ENCODE peak calls at places on chromosomes 6 and 20, in six cellular contexts. One of them, this sample, is unnamed. For H3K4me1, the result is how much of the 10 kb centered on the place peaks cover.

GRCh38 chr6:89071036-89071435 is 9.5 kb upstream of the PNRC1 start:
- DNase-seq in breast epithelium: no peak
- DNase-seq in left ventricle myocardium inferior: no peak
- DNase-seq in adrenal gland: no peak
- DNase-seq in cardiac muscle cell: no peak
- DNase-seq in transverse colon: peak
- DNase-seq in this sample: no peak

GRCh38 chr20:57941572-57942381 is 232.0 kb upstream of the PMEPA1 start:
- DNase-seq in breast epithelium: no peak
- DNase-seq in left ventricle myocardium inferior: no peak
- DNase-seq in adrenal gland: no peak
- DNase-seq in cardiac muscle cell: no peak
- DNase-seq in transverse colon: no peak
- DNase-seq in this sample: no peak

GRCh38 chr6:136035378-136036070 is 184.0 kb downstream of the PDE7B start:
- DNase-seq in breast epithelium: no peak
- DNase-seq in left ventricle myocardium inferior: no peak
- DNase-seq in adrenal gland: no peak
- DNase-seq in cardiac muscle cell: no peak
- DNase-seq in transverse colon: no peak
- DNase-seq in this sample: no peak

GRCh38 chr6:157912326-157912725 is 69.3 kb upstream of the SYNJ2 start:
- DNase-seq in breast epithelium: no peak
- DNase-seq in left ventricle myocardium inferior: no peak
- DNase-seq in adrenal gland: no peak
- DNase-seq in cardiac muscle cell: no peak
- DNase-seq in transverse colon: no peak
- DNase-seq in this sample: peak

GRCh38 chr6:138692058-138692977 is 81.3 kb upstream of the CCDC28A start:
- DNase-seq in breast epithelium: peak
- DNase-seq in left ventricle myocardium inferior: peak
- DNase-seq in adrenal gland: peak
- DNase-seq in cardiac muscle cell: peak
- DNase-seq in transverse colon: peak
- DNase-seq in this sample: peak

GRCh38 chr6:110250838-110251237 is 70.6 kb downstream of the CDC40 start:
- DNase-seq in breast epithelium: no peak
- DNase-seq in left ventricle myocardium inferior: no peak
- DNase-seq in adrenal gland: no peak
- DNase-seq in cardiac muscle cell: peak
- DNase-seq in transverse colon: no peak
- DNase-seq in this sample: peak

GRCh38 chr6:144757299-144757698 is 472.2 kb downstream of the UTRN start:
- DNase-seq in breast epithelium: no peak
- DNase-seq in left ventricle myocardium inferior: no peak
- DNase-seq in adrenal gland: no peak
- DNase-seq in cardiac muscle cell: no peak
- DNase-seq in transverse colon: no peak
- DNase-seq in this sample: no peak

GRCh38 chr20:911882-912600 is 4.1 kb downstream of the ANGPT4 start:
- DNase-seq in breast epithelium: no peak
- DNase-seq in left ventricle myocardium inferior: no peak
- DNase-seq in adrenal gland: no peak
- DNase-seq in cardiac muscle cell: no peak
- DNase-seq in transverse colon: no peak
- DNase-seq in this sample: no peak

GRCh38 chr20:10731190-10731955 is 57.6 kb upstream of the JAG1 start:
- DNase-seq in breast epithelium: no peak
- DNase-seq in left ventricle myocardium inferior: no peak
- DNase-seq in adrenal gland: no peak
- DNase-seq in cardiac muscle cell: no peak
- DNase-seq in transverse colon: no peak
- DNase-seq in this sample: no peak

GRCh38 chr6:44563397-44563796 is 175.9 kb downstream of the CDC5L start:
- DNase-seq in breast epithelium: no peak
- DNase-seq in left ventricle myocardium inferior: no peak
- DNase-seq in adrenal gland: no peak
- DNase-seq in cardiac muscle cell: no peak
- DNase-seq in transverse colon: no peak
- DNase-seq in this sample: no peak

GRCh38 chr6:160798625-160799024 is 96.6 kb downstream of the PLG start:
- DNase-seq in breast epithelium: no peak
- DNase-seq in left ventricle myocardium inferior: no peak
- DNase-seq in adrenal gland: no peak
- DNase-seq in cardiac muscle cell: no peak
- DNase-seq in transverse colon: no peak
- DNase-seq in this sample: no peak

GRCh38 chr6:39060467-39061160 is 12.0 kb downstream of the GLP1R start:
- DNase-seq in breast epithelium: no peak
- DNase-seq in left ventricle myocardium inferior: no peak
- DNase-seq in adrenal gland: no peak
- DNase-seq in cardiac muscle cell: no peak
- DNase-seq in transverse colon: no peak
- DNase-seq in this sample: no peak

GRCh38 chr6:99614430-99615161 is 8.0 kb downstream of the PRDM13 start:
- DNase-seq in breast epithelium: no peak
- DNase-seq in left ventricle myocardium inferior: no peak
- DNase-seq in adrenal gland: no peak
- DNase-seq in cardiac muscle cell: peak
- DNase-seq in transverse colon: peak
- DNase-seq in this sample: no peak

GRCh38 chr20:54144847-54145246 is 28.9 kb downstream of the CYP24A1 start:
- DNase-seq in breast epithelium: no peak
- DNase-seq in left ventricle myocardium inferior: no peak
- DNase-seq in adrenal gland: no peak
- DNase-seq in cardiac muscle cell: no peak
- DNase-seq in transverse colon: no peak
- DNase-seq in this sample: no peak

GRCh38 chr6:139161169-139161568 is 26.3 kb downstream of the HECA start:
- DNase-seq in breast epithelium: no peak
- DNase-seq in left ventricle myocardium inferior: no peak
- DNase-seq in adrenal gland: no peak
- DNase-seq in cardiac muscle cell: no peak
- DNase-seq in transverse colon: no peak
- DNase-seq in this sample: peak

GRCh38 chr6:140462495-140463311 is 1088.3 kb upstream of the CITED2 start:
- DNase-seq in breast epithelium: no peak
- DNase-seq in left ventricle myocardium inferior: no peak
- DNase-seq in adrenal gland: no peak
- DNase-seq in cardiac muscle cell: no peak
- DNase-seq in transverse colon: peak
- DNase-seq in this sample: peak

GRCh38 chr20:57388953-57389694 is 2.1 kb upstream of the RBM38 start:
- DNase-seq in breast epithelium: no peak
- DNase-seq in left ventricle myocardium inferior: peak
- DNase-seq in adrenal gland: peak
- DNase-seq in cardiac muscle cell: peak
- DNase-seq in transverse colon: peak
- DNase-seq in this sample: peak

GRCh38 chr6:163354085-163354484 is 60.4 kb upstream of the QKI start:
- DNase-seq in breast epithelium: no peak
- DNase-seq in left ventricle myocardium inferior: no peak
- DNase-seq in adrenal gland: peak
- DNase-seq in cardiac muscle cell: no peak
- DNase-seq in transverse colon: no peak
- DNase-seq in this sample: no peak

GRCh38 chr6:151024597-151024996 is 159.1 kb downstream of the MTHFD1L start:
- DNase-seq in breast epithelium: no peak
- DNase-seq in left ventricle myocardium inferior: no peak
- DNase-seq in adrenal gland: no peak
- DNase-seq in cardiac muscle cell: no peak
- DNase-seq in transverse colon: no peak
- DNase-seq in this sample: peak

GRCh38 chr6:158908596-158908995 is 89.4 kb upstream of the EZR start:
- DNase-seq in breast epithelium: no peak
- DNase-seq in left ventricle myocardium inferior: no peak
- DNase-seq in adrenal gland: no peak
- DNase-seq in cardiac muscle cell: no peak
- DNase-seq in transverse colon: no peak
- DNase-seq in this sample: no peak

GRCh38 chr20:50646483-50646996 is 44.8 kb downstream of the RIPOR3 start:
- DNase-seq in breast epithelium: no peak
- DNase-seq in left ventricle myocardium inferior: no peak
- DNase-seq in adrenal gland: no peak
- DNase-seq in cardiac muscle cell: no peak
- DNase-seq in transverse colon: no peak
- DNase-seq in this sample: no peak

GRCh38 chr20:32495217-32495565 is 89.9 kb downstream of the NOL4L start:
- DNase-seq in breast epithelium: no peak
- DNase-seq in left ventricle myocardium inferior: no peak
- DNase-seq in adrenal gland: peak
- DNase-seq in cardiac muscle cell: no peak
- DNase-seq in transverse colon: no peak
- DNase-seq in this sample: no peak

GRCh38 chr6:42446370-42446769 is 5.4 kb downstream of the TRERF1 start:
- DNase-seq in breast epithelium: no peak
- DNase-seq in left ventricle myocardium inferior: no peak
- DNase-seq in adrenal gland: no peak
- DNase-seq in cardiac muscle cell: no peak
- DNase-seq in transverse colon: no peak
- DNase-seq in this sample: no peak

GRCh38 chr20:53736757-53737403 is 143.2 kb upstream of the ZNF217 start:
- DNase-seq in breast epithelium: no peak
- DNase-seq in left ventricle myocardium inferior: no peak
- DNase-seq in adrenal gland: no peak
- DNase-seq in cardiac muscle cell: no peak
- DNase-seq in transverse colon: no peak
- DNase-seq in this sample: peak

GRCh38 chr6:96150431-96150830 is 134.7 kb downstream of the FUT9 start:
- DNase-seq in breast epithelium: no peak
- DNase-seq in left ventricle myocardium inferior: no peak
- DNase-seq in adrenal gland: no peak
- DNase-seq in cardiac muscle cell: no peak
- DNase-seq in transverse colon: no peak
- DNase-seq in this sample: no peak

GRCh38 chr20:40477805-40478204 is 211.2 kb downstream of the MAFB start:
- DNase-seq in breast epithelium: no peak
- DNase-seq in left ventricle myocardium inferior: no peak
- DNase-seq in adrenal gland: no peak
- DNase-seq in cardiac muscle cell: no peak
- DNase-seq in transverse colon: no peak
- DNase-seq in this sample: no peak

GRCh38 chr6:110705543-110705942 is 109.7 kb downstream of the CDK19 start:
- DNase-seq in breast epithelium: no peak
- DNase-seq in left ventricle myocardium inferior: no peak
- DNase-seq in adrenal gland: no peak
- DNase-seq in cardiac muscle cell: no peak
- DNase-seq in transverse colon: no peak
- DNase-seq in this sample: no peak

GRCh38 chr6:82878812-82879211 is 186.8 kb downstream of the UBE3D start:
- DNase-seq in breast epithelium: no peak
- DNase-seq in left ventricle myocardium inferior: no peak
- DNase-seq in adrenal gland: no peak
- DNase-seq in cardiac muscle cell: no peak
- DNase-seq in transverse colon: no peak
- DNase-seq in this sample: no peak

GRCh38 chr6:35300848-35301247 is 3.2 kb downstream of the DEF6 start:
- DNase-seq in breast epithelium: no peak
- DNase-seq in left ventricle myocardium inferior: no peak
- DNase-seq in adrenal gland: no peak
- DNase-seq in cardiac muscle cell: no peak
- DNase-seq in transverse colon: no peak
- DNase-seq in this sample: no peak
- H3K4me1 ChIP-seq in breast epithelium: under half
- H3K4me1 ChIP-seq in left ventricle myocardium inferior: under half
- H3K4me1 ChIP-seq in adrenal gland: under half
- H3K4me1 ChIP-seq in cardiac muscle cell: under half
- H3K4me1 ChIP-seq in transverse colon: under half
- H3K4me1 ChIP-seq in this sample: under half

GRCh38 chr20:2297352-2297717 is 1.5 kb downstream of the TGM3 start:
- DNase-seq in breast epithelium: no peak
- DNase-seq in left ventricle myocardium inferior: no peak
- DNase-seq in adrenal gland: no peak
- DNase-seq in cardiac muscle cell: peak
- DNase-seq in transverse colon: no peak
- DNase-seq in this sample: no peak
- H3K27ac ChIP-seq in breast epithelium: no peak
- H3K27ac ChIP-seq in left ventricle myocardium inferior: no peak
- H3K27ac ChIP-seq in adrenal gland: no peak
- H3K27ac ChIP-seq in cardiac muscle cell: no peak
- H3K27ac ChIP-seq in transverse colon: no peak
- H3K27ac ChIP-seq in this sample: no peak

DNA sequence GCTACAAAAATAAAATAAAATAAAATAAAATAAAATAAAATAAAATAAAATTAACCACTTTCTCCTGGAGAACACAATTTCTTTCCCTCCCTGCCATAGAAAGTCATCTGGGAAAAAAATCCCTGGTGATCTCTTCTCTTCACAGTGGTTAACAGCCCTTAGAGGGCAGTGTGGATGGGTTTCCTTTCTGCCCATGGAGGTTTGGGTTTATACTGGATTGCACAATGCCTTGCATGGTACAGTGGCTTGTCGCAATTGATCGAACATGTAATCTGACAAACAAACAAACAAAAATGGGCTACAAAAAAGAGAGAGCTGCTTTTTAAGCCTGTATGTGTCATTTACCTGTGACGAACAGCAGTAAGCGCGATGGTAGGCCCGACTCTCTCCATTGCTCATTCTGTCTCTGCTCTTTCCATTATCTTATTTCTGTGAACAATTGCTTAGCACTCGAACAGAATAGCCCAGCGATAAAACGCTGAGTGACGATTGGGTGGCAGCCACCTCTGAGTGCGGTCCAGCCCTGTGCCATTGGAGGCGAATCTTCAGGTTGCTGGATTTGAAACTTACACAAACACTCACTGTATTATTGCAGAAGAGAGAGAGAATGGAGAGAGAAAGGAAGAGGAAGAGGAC is 166.1 kb downstream of the CD83 start:
- DNase-seq in breast epithelium: no peak
- DNase-seq in left ventricle myocardium inferior: no peak
- DNase-seq in adrenal gland: no peak
- DNase-seq in cardiac muscle cell: peak
- DNase-seq in transverse colon: no peak
- DNase-seq in this sample: no peak
- TF ChIP-seq CTCF in breast epithelium: no peak
- TF ChIP-seq CTCF in left ventricle myocardium inferior: peak
- TF ChIP-seq CTCF in adrenal gland: no peak
- TF ChIP-seq CTCF in cardiac muscle cell: peak
- TF ChIP-seq CTCF in transverse colon: no peak
- TF ChIP-seq CTCF in this sample: no peak

GRCh38 chr20:62561948-62562347 is 80.4 kb upstream of the SLCO4A1 start:
- DNase-seq in breast epithelium: no peak
- DNase-seq in left ventricle myocardium inferior: no peak
- DNase-seq in adrenal gland: no peak
- DNase-seq in cardiac muscle cell: no peak
- DNase-seq in transverse colon: no peak
- DNase-seq in this sample: no peak

GRCh38 chr20:62564456-62565245 is 77.7 kb upstream of the SLCO4A1 start:
- DNase-seq in breast epithelium: no peak
- DNase-seq in left ventricle myocardium inferior: no peak
- DNase-seq in adrenal gland: no peak
- DNase-seq in cardiac muscle cell: no peak
- DNase-seq in transverse colon: no peak
- DNase-seq in this sample: no peak

GRCh38 chr20:62563561-62563960 is 78.7 kb upstream of the SLCO4A1 start:
- DNase-seq in breast epithelium: no peak
- DNase-seq in left ventricle myocardium inferior: no peak
- DNase-seq in adrenal gland: no peak
- DNase-seq in cardiac muscle cell: no peak
- DNase-seq in transverse colon: no peak
- DNase-seq in this sample: no peak

GRCh38 chr20:62561182-62561581 is 81.1 kb upstream of the SLCO4A1 start:
- DNase-seq in breast epithelium: no peak
- DNase-seq in left ventricle myocardium inferior: no peak
- DNase-seq in adrenal gland: no peak
- DNase-seq in cardiac muscle cell: no peak
- DNase-seq in transverse colon: no peak
- DNase-seq in this sample: no peak

GRCh38 chr20:62562831-62563230 is 79.5 kb upstream of the SLCO4A1 start:
- DNase-seq in breast epithelium: no peak
- DNase-seq in left ventricle myocardium inferior: no peak
- DNase-seq in adrenal gland: no peak
- DNase-seq in cardiac muscle cell: no peak
- DNase-seq in transverse colon: no peak
- DNase-seq in this sample: no peak
- H3K4me1 ChIP-seq in breast epithelium: under half
- H3K4me1 ChIP-seq in left ventricle myocardium inferior: under half
- H3K4me1 ChIP-seq in adrenal gland: under half
- H3K4me1 ChIP-seq in cardiac muscle cell: under half
- H3K4me1 ChIP-seq in transverse colon: under half
- H3K4me1 ChIP-seq in this sample: under half